ENCODE peak calls at places on chromosomes 12 and 14, in four cellular contexts. N, P, R and M are unnamed samples. For H3K27me3, the result is how much of the 10 kb centered on the place peaks cover.

GRCh38 chr12:124567035-124567672 is at the start of gene NCOR2:
- DNase-seq in R (peak), N (no peak), P (peak), M (peak)

GRCh38 chr12:87667378-87667777 is 361.8 kb downstream of the C12orf50 start:
- DNase-seq in N (peak), P (no peak), R (no peak), M (no peak)

GRCh38 chr14:75572104-75572503 is 6.3 kb upstream of the FLVCR2 start:
- DNase-seq in N (no peak), P (no peak), R (no peak), M (no peak)

GRCh38 chr14:53389207-53389606 is 236.1 kb upstream of the DDHD1 start:
- DNase-seq in P (no peak), N (no peak), R (no peak), M (no peak)

GRCh38 chr12:1579626-1580025 is 14.8 kb downstream of the FBXL14 start:
- DNase-seq in N (no peak), P (no peak), R (no peak), M (no peak)

GRCh38 chr12:26153421-26154154 is 28.8 kb upstream of the BHLHE41 start:
- DNase-seq in N (peak), R (no peak), P (peak), M (no peak)

GRCh38 chr14:96268426-96269358 is 12.7 kb downstream of the BDKRB1 start:
- DNase-seq in N (peak), P (no peak), R (no peak), M (no peak)

GRCh38 chr12:120590741-120591407 is 9.7 kb upstream of the POP5 start:
- DNase-seq in N (peak), R (no peak), P (no peak), M (no peak)

GRCh38 chr12:26987634-26988424 is 26.4 kb downstream of the TM7SF3 start:
- DNase-seq in P (no peak), R (no peak), N (no peak), M (no peak)

GRCh38 chr12:92132282-92132681 is 13.4 kb downstream of the BTG1 start:
- DNase-seq in P (no peak), R (no peak), N (no peak), M (peak)

GRCh38 chr12:93624595-93625294 is 52.3 kb downstream of the SOCS2 start:
- DNase-seq in P (no peak), R (no peak), N (peak), M (no peak)

GRCh38 chr12:27779837-27780611 is at the start of the genes KLHL42 and MANSC4:
- DNase-seq in R (peak), P (peak), N (peak), M (peak)

GRCh38 chr12:991350-992278 is 591 bp downstream of the ERC1 start:
- DNase-seq in P (no peak), N (peak), R (peak), M (peak)

DNA sequence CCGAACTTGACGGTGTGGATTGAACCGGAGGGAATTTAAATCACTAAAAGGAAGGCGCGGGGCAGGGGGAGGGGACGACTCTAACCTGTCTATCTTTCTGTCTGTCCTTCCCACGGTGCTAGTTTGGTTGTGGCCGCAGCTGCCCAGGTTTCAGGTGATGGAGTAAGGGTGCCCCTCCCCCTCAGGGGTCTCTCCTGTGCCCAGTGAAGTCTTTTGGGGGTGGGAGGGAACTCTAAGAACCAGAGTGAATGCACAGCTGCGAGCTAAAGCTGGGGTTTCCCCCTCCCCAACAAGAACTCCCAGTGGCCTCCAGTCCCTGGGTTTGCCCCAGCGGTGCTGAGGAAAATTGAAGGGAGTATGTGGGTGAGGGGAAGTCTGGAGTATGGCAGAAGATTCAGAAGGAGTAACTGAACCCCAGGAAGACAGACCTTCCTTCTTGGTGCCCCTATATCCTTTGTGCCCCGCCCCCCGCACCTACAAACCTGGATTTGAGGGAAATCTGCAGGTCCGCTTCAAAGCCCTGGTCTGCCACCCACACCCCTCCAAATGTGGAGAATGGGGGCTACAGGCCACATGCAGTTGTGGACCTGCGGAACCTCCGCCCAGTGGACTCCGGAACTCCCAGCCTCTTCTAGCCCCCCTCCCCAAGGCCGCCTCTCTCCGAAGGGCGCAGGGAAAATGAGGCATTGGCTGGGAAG is 3.6 kb upstream of the HOXC9 start:
- DNase-seq in N (no peak), R (no peak), P (no peak), M (no peak)
- H3K27me3 ChIP-seq in N (half or more), R (half or more), P (half or more), M (under half)

DNA sequence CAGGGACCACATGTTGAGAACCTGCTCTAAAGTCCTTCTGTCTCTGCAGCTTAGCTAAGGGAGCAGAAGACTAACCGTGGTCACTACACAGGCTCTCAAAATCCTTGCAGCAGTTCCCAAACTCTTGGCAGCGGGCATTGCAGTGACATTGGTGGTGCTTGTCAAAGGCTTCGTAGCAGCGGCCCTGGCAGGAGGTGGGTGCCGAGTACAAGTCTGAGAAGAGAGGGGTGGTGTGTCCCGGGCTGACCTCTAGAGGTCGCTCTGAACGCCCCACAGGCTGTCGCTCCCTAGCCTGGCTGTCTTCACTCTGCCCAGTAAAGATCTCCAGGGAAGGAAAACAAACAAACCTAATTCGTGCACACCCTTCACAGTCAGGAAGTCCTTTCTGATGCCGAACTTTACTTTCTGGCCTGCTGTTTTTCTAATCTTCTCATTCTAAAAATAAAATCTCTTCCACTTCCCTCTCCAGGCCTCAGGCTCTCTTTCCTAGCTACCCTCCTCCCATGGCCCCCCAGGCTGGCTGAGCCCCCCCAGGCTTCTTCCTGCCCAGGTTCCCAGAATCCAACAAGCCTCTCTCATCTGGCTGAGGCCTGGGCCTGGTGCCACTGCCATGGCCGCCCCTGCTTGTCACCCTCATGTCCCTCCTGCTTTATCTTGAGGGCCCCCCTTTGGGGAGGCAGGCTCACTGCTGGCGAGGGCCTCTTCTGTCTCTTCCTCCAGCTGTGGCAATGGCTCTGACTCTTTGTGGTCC is 7.7 kb downstream of the ENDOU start:
- DNase-seq in P (peak), N (peak), R (peak), M (peak)
- H3K27ac ChIP-seq in P (peak), N (peak), R (peak), M (peak)

GRCh38 chr12:53944209-53944608 is 5.6 kb downstream of the HOXC13 start:
- DNase-seq in R (no peak), P (no peak), N (no peak), M (no peak)
- H3K27me3 ChIP-seq in R (half or more), P (half or more), N (half or more), M (half or more)

DNA sequence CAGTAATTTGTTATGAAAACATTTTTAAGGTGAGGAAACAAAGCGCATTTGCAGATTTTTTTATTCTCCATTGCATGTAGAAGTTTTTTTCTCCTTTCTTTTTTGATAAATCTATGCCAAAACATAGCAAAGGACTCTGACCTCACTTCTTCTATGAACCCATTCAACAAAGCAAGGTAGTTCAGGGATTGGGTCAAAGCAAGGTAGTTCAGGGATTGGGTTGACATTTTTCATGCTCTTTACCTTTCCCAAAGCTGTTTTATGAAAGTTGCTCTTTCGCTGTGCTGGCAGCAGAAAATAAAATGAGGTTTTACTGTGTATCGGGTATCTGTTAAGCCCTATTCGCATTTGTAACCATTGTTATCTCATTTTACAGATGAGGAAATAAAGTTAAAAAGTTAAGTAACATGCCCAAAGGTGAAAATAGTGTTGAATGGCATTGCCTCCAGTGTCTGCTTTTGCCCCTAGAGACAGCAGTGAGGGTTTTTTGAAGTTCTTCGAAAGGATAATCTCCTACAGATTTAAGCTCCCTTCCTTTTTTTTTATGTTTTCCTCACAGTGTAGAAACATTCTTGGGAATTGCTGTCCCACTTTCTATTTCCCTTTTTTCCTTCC is 10.6 kb downstream of the STRAP start:
- DNase-seq in R (no peak), N (no peak), P (no peak), M (no peak)
- H3K27ac ChIP-seq in R (no peak), N (no peak), P (no peak), M (no peak)